ENCODE peak calls at places on chromosomes 3 and 15, in five cellular contexts. J is HCT116; G is CD8-positive, alpha-beta T cell; Y is GM23338; E is uterus. B is an unnamed sample.

GRCh38 chr3:48738144-48738536 is 21.1 kb upstream of the IP6K2 start:
- DNase-seq in J (no peak), G (no peak), Y (no peak), E (no peak), B (no peak)

GRCh38 chr3:64360261-64360660 is 135.0 kb upstream of the PRICKLE2 start:
- DNase-seq in G (no peak), E (no peak), J (no peak), Y (peak; percentile 25), B (no peak)

GRCh38 chr15:68387288-68388143 is 44.4 kb downstream of the ITGA11 start:
- DNase-seq in E (peak; percentile 8), G (no peak), Y (no peak), J (no peak), B (no peak)

GRCh38 chr3:10192953-10193691 is 28.4 kb downstream of the IRAK2 start:
- DNase-seq in G (peak; percentile 58), E (peak; percentile 38), J (no peak), Y (peak; percentile 77), B (no peak)

GRCh38 chr3:126152931-126153694 is 27.3 kb downstream of the ALDH1L1 start:
- DNase-seq in G (no peak), J (no peak), E (no peak), Y (no peak), B (no peak)

GRCh38 chr15:70121656-70122297 is 24.1 kb upstream of the TLE3 start:
- DNase-seq in G (no peak), E (peak; percentile 84), Y (no peak), J (no peak), B (peak; percentile 85)

GRCh38 chr3:161413127-161413854 is 42.0 kb upstream of the SPTSSB start:
- DNase-seq in J (no peak), G (no peak), Y (no peak), E (peak; percentile 41), B (no peak)

GRCh38 chr15:52162260-52162659 is 28.9 kb downstream of the GNB5 start:
- DNase-seq in G (no peak), J (no peak), E (no peak), Y (no peak), B (no peak)

GRCh38 chr15:91627473-91628309 is 225.8 kb upstream of the SLCO3A1 start:
- DNase-seq in J (no peak), G (no peak), Y (no peak), E (no peak), B (no peak)

GRCh38 chr3:149576071-149576564 is 81.7 kb downstream of the WWTR1 start:
- DNase-seq in Y (peak; percentile 62), G (no peak), J (peak; percentile 86), E (peak; percentile 62), B (no peak)

GRCh38 chr15:101150723-101151040 is 101.2 kb downstream of the CHSY1 start:
- DNase-seq in Y (no peak), G (no peak), E (no peak), J (no peak), B (no peak)

GRCh38 chr3:72969766-72970165 is 26.8 kb upstream of the PPP4R2 start:
- DNase-seq in J (no peak), G (no peak), Y (no peak), E (no peak), B (no peak)

GRCh38 chr3:139317660-139318430 is 26.0 kb upstream of the MRPS22 start:
- DNase-seq in G (no peak), Y (no peak), J (peak; percentile 79), E (no peak), B (no peak)

GRCh38 chr3:126130981-126131750 is 47.2 kb upstream of the SLC41A3 start:
- DNase-seq in G (no peak), J (no peak), Y (no peak), E (peak; percentile 11), B (peak; percentile 46)

GRCh38 chr3:111712294-111713180 is 117.4 kb upstream of the ZBED2 start:
- DNase-seq in J (no peak), G (peak; percentile 53), Y (no peak), E (no peak), B (peak; percentile 11)

GRCh38 chr3:194801378-194802124 is 115.9 kb downstream of the FAM43A start:
- DNase-seq in G (no peak), E (no peak), Y (no peak), J (no peak), B (no peak)

GRCh38 chr3:13266651-13267347 is 153.3 kb downstream of the NUP210 start:
- DNase-seq in Y (no peak), J (no peak), G (no peak), E (no peak), B (no peak)

GRCh38 chr3:64331605-64332004 is 106.3 kb upstream of the PRICKLE2 start:
- DNase-seq in G (no peak), J (no peak), Y (no peak), E (no peak), B (no peak)

GRCh38 chr3:14457481-14457880 is 55.1 kb downstream of the SLC6A6 start:
- DNase-seq in J (no peak), E (no peak), G (no peak), Y (no peak), B (no peak)

GRCh38 chr3:196568246-196569002 is at the start of the genes FBXO45 and WDR53:
- DNase-seq in Y (peak; percentile 99), E (peak; percentile 93), J (peak; percentile 84), G (peak; percentile 94), B (peak; percentile 96)

GRCh38 chr3:57446318-57446841 is 97.8 kb downstream of the DNAH12 start:
- DNase-seq in E (no peak), G (no peak), Y (no peak), J (no peak), B (no peak)

GRCh38 chr15:42082832-42083604 is 11.3 kb downstream of the PLA2G4D start:
- DNase-seq in E (no peak), Y (no peak), J (no peak), G (no peak), B (no peak)

GRCh38 chr15:100008258-100008657 is 275.0 kb upstream of the LYSMD4 start:
- DNase-seq in J (no peak), Y (no peak), G (no peak), E (no peak), B (no peak)

GRCh38 chr3:46163551-46163981 is 44.5 kb downstream of the CCR1 start:
- DNase-seq in J (peak; percentile 33), E (no peak), Y (no peak), G (no peak), B (no peak)

GRCh38 chr3:155494332-155494731 is 200.8 kb upstream of the STRIT1 start:
- DNase-seq in J (no peak), Y (no peak), G (no peak), E (no peak), B (no peak)

GRCh38 chr3:16286161-16286560 is 21.1 kb downstream of the OXNAD1 start:
- DNase-seq in Y (no peak), E (no peak), G (peak; percentile 71), J (no peak), B (no peak)

GRCh38 chr3:24137354-24137753 is 192.3 kb downstream of the NR1D2 start:
- DNase-seq in G (no peak), Y (no peak), J (no peak), E (no peak), B (no peak)

DNA sequence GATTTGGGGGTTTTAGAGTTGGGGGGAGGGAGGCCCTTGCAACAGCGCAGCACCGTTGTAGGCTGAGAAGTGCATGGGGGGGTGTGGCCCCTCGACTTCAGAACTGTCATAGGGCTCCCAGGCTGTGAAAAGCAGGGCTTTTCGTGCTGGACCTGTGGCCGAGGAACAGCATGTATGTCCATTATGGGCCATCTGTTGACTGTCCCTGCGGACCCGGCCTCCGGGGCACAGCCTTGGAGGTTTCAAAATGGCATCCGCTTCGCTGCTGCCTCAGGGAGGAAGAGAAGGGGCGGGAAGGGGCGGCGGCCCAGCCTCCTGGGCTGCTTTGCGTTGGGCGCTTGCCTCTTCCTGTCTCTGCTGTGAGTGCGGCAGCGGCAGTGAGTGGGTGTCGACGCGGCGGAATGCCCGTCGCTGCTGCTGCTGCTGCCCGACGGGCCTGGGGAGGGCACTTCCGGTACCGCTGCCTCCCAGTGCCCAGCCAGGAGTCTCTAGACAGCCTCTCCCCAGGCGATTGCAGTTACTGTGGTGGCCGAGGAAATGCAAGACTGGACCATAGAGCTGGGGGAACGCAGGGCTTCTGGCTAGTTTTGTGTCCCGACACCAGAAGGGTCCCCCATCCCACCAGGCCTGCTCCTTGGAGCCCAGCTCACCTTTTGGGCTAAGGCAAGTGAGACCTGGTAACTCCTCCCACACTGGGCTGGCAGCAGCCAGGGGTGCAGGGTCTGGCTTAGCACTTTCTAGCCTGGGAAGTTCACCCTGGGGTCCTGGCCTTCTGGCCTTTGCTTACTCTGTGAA is 1.9 kb downstream of the GNAI2 start:
- DNase-seq in G (peak; percentile 83), Y (peak; percentile 84), E (peak; percentile 79), J (no peak), B (peak; percentile 89)
- H3K4me3 ChIP-seq in G (peak overlapping the region; percentile 94), Y (peak overlapping the region; percentile 90), E (peak overlapping the region; percentile 91), J (peak overlapping the region; percentile 89), B (peak overlapping the region; percentile 85)

GRCh38 chr3:192571197-192571791 is 156.0 kb downstream of the FGF12 start:
- DNase-seq in E (peak; percentile 69), J (no peak), G (no peak), Y (no peak), B (peak; percentile 60)

GRCh38 chr3:192570757-192571156 is 156.6 kb downstream of the FGF12 start:
- DNase-seq in E (no peak), Y (no peak), J (no peak), G (no peak), B (no peak)

GRCh38 chr3:192575879-192576506 is 151.3 kb downstream of the FGF12 start:
- DNase-seq in J (no peak), G (no peak), Y (no peak), E (no peak), B (no peak)

GRCh38 chr3:192570315-192570714 is 157.0 kb downstream of the FGF12 start:
- DNase-seq in E (no peak), G (no peak), J (no peak), Y (no peak), B (no peak)

DNA sequence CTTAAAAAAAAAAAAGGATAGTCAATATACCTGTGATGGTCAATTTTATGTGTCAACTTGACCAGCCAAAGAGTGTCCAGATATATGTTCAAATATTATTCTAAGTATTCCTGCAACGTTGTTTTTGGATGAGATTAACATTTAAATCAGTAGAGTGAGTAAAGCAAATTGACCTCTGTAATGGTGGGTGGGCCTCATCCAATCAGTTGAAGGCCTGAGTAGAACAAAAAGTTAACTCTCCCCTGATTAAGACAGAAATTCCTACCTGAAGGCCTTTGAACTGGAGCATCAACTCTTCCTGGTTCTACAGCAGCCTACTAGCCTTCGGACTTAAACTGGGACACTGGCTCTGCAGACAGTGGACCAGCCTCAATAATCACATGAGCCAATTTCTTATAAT is 154.1 kb downstream of the FGF12 start:
- DNase-seq in G (no peak), E (no peak), Y (no peak), J (no peak), B (no peak)
- H3K4me1 ChIP-seq in G (no peaks in the 10 kb centered on the region), E (no peaks in the 10 kb centered on the region), Y (no peaks in the 10 kb centered on the region), J (no peaks in the 10 kb centered on the region), B (no peaks in the 10 kb centered on the region)

GRCh38 chr3:37803726-37804469 is 57.8 kb upstream of the CTDSPL start:
- DNase-seq in Y (peak; percentile 50), J (no peak), E (no peak), G (no peak), B (no peak)
- TF ChIP-seq CTCF in Y (peak; percentile 49), J (peak; percentile 25), E (no peak), G (no peak), B (no peak)

GRCh38 chr3:120497813-120498212 is 47.0 kb upstream of the FSTL1 start:
- DNase-seq in Y (peak; percentile 53), E (no peak), G (no peak), J (no peak), B (no peak)
- H3K4me3 ChIP-seq in Y (no peak overlapping the region), E (no peak overlapping the region), G (no peak overlapping the region), J (no peak overlapping the region), B (no peak overlapping the region)